ENCODE peak calls at places on chromosome 20, in four cellular contexts. E is LoVo, J is SK-MEL-5, H is GM12865. U is an unnamed sample.

GRCh38 chr20:461254-462198 is 807 bp downstream of the TBC1D20 start:
- DNase-seq in E (peak), H (peak), J (peak), U (peak)

GRCh38 chr20:41476013-41476441 is 109.4 kb upstream of the EMILIN3 start:
- DNase-seq in H (no peak), J (no peak), E (no peak), U (peak)

GRCh38 chr20:2700913-2701620 is 8.5 kb downstream of the EBF4 start:
- DNase-seq in H (no peak), J (no peak), E (no peak), U (no peak)

GRCh38 chr20:60862601-60863000 is 389.5 kb upstream of the CDH4 start:
- DNase-seq in J (no peak), E (no peak), H (no peak), U (no peak)

GRCh38 chr20:35171753-35172433 is at the start of gene PROCR:
- DNase-seq in H (no peak), E (peak), J (peak), U (peak)

GRCh38 chr20:6562111-6562510 is 205.4 kb upstream of the BMP2 start:
- DNase-seq in E (no peak), J (no peak), H (no peak), U (peak)

GRCh38 chr20:44215125-44215524 is 4.6 kb upstream of the OSER1 start:
- DNase-seq in E (peak), J (peak), H (peak), U (peak)

GRCh38 chr20:50273601-50274491 is 83.2 kb downstream of the CEBPB start:
- DNase-seq in J (no peak), E (no peak), H (no peak), U (no peak)

GRCh38 chr20:49595811-49596545 is 28.0 kb upstream of the PTGIS start:
- DNase-seq in J (no peak), H (peak), E (no peak), U (peak)

GRCh38 chr20:51462566-51463276 is 79.8 kb downstream of the NFATC2 start:
- DNase-seq in E (no peak), J (no peak), H (no peak), U (peak)

GRCh38 chr20:56731496-56731895 is 102.4 kb downstream of the TFAP2C start:
- DNase-seq in J (no peak), H (no peak), E (no peak), U (no peak)

GRCh38 chr20:23782366-23782983 is 31.7 kb upstream of the CST1 start:
- DNase-seq in J (peak), E (no peak), H (peak), U (no peak)

GRCh38 chr20:33131949-33132822 is 35.8 kb upstream of the BPIFA2 start:
- DNase-seq in E (no peak), H (no peak), J (peak), U (no peak)

GRCh38 chr20:32580970-32581838 is 3.9 kb downstream of the NOL4L start:
- DNase-seq in H (no peak), E (no peak), J (no peak), U (no peak)

GRCh38 chr20:16761305-16761829 is 13.2 kb downstream of the OTOR start:
- DNase-seq in H (peak), E (peak), J (peak), U (peak)

GRCh38 chr20:48556956-48557355 is 270.8 kb downstream of the PREX1 start:
- DNase-seq in J (no peak), H (no peak), E (no peak), U (no peak)

GRCh38 chr20:21028921-21029320 is 77.2 kb downstream of the LINC00237 start:
- DNase-seq in E (peak), H (no peak), J (no peak), U (no peak)

GRCh38 chr20:62776692-62777527 is 19.4 kb upstream of the MRGBP start:
- DNase-seq in E (peak), J (peak), H (peak), U (no peak)

GRCh38 chr20:2871555-2872303 is 1.6 kb upstream of the PTPRA start:
- DNase-seq in J (no peak), E (no peak), H (no peak), U (no peak)

GRCh38 chr20:44650777-44651493 is 564 bp downstream of the ADA start:
- DNase-seq in E (no peak), H (peak), J (no peak), U (no peak)

GRCh38 chr20:40326794-40327193 is 362.2 kb downstream of the MAFB start:
- DNase-seq in E (no peak), J (no peak), H (no peak), U (no peak)

GRCh38 chr20:2814587-2815051 is at the start of gene C20orf141:
- DNase-seq in H (no peak), J (peak), E (peak), U (peak)

GRCh38 chr20:47300071-47300470 is 56.4 kb downstream of the ZMYND8 start:
- DNase-seq in H (no peak), E (no peak), J (no peak), U (peak)